ENCODE peak calls at places on chromosomes 2 and 18, in ten cellular contexts. T is GM23338, Z is prostate gland, S is HL-60, M is GM12878, Q is sigmoid colon, C is endothelial cell of umbilical vein, U is breast epithelium, D is stomach, V is HCT116. X is an unnamed sample.

GRCh38 chr2:30439879-30440278 is 7.2 kb upstream of the LCLAT1 start:
- DNase-seq in T (no peak), Z (no peak), S (no peak), M (no peak), Q (no peak), C (no peak), U (no peak), D (no peak), V (no peak), X (no peak)

GRCh38 chr18:48037481-48038271 is 107.2 kb upstream of the SMAD2 start:
- DNase-seq in T (peak), Z (no peak), S (no peak), M (no peak), Q (peak), C (peak), U (peak), D (peak), V (peak), X (no peak)

GRCh38 chr2:65050931-65051330 is 5.3 kb upstream of the CEP68 start:
- DNase-seq in T (no peak), Z (no peak), S (no peak), M (no peak), Q (no peak), C (no peak), U (no peak), D (no peak), V (no peak), X (no peak)

GRCh38 chr2:174259981-174260380 is 11.6 kb upstream of the OLA1 start:
- DNase-seq in T (no peak), Z (no peak), S (no peak), M (no peak), Q (no peak), C (no peak), U (no peak), D (no peak), V (no peak), X (no peak)

GRCh38 chr18:9421788-9422329 is 53.5 kb upstream of the RALBP1 start:
- DNase-seq in T (no peak), Z (no peak), S (no peak), M (no peak), Q (peak), C (no peak), U (no peak), D (no peak), V (no peak), X (no peak)

GRCh38 chr18:23591011-23591410 is 4.7 kb upstream of the NPC1 start:
- DNase-seq in T (no peak), Z (no peak), S (no peak), M (no peak), Q (no peak), C (no peak), U (no peak), D (no peak), V (no peak), X (no peak)

GRCh38 chr2:133240505-133241230 is 327.6 kb downstream of the NCKAP5 start:
- DNase-seq in T (no peak), Z (no peak), S (no peak), M (no peak), Q (no peak), C (peak), U (no peak), D (no peak), V (no peak), X (no peak)

GRCh38 chr2:226994775-226995174 is 158.9 kb downstream of the RHBDD1 start:
- DNase-seq in T (no peak), Z (no peak), S (no peak), M (no peak), Q (no peak), C (no peak), U (no peak), D (no peak), V (peak), X (no peak)

GRCh38 chr2:29336334-29336733 is 221.1 kb downstream of the CLIP4 start:
- DNase-seq in T (no peak), Z (no peak), S (no peak), M (no peak), Q (no peak), C (no peak), U (no peak), D (no peak), V (no peak), X (no peak)

GRCh38 chr2:19839438-19839837 is 62.3 kb downstream of the TTC32 start:
- DNase-seq in T (no peak), Z (no peak), S (no peak), M (no peak), Q (no peak), C (no peak), U (no peak), D (no peak), V (no peak), X (no peak)

GRCh38 chr2:120820263-120820884 is 84.7 kb downstream of the GLI2 start:
- DNase-seq in T (no peak), Z (no peak), S (no peak), M (no peak), Q (peak), C (no peak), U (no peak), D (no peak), V (no peak), X (no peak)

GRCh38 chr2:75311993-75312392 is 112.7 kb upstream of the TACR1 start:
- DNase-seq in T (peak), Z (no peak), S (no peak), M (peak), Q (no peak), C (no peak), U (no peak), D (no peak), V (peak), X (peak)

GRCh38 chr2:20135631-20136050 is 84.2 kb upstream of the LAPTM4A start:
- DNase-seq in T (peak), Z (peak), S (peak), M (no peak), Q (peak), C (peak), U (peak), D (peak), V (peak), X (peak)

GRCh38 chr18:3250237-3251107 is 2.9 kb downstream of the MYL12A start:
- DNase-seq in T (no peak), Z (no peak), S (no peak), M (no peak), Q (no peak), C (peak), U (no peak), D (no peak), V (no peak), X (no peak)

GRCh38 chr2:39608690-39609457 is 56.8 kb upstream of the TMEM178A start:
- DNase-seq in T (peak), Z (no peak), S (no peak), M (no peak), Q (no peak), C (no peak), U (no peak), D (no peak), V (no peak), X (no peak)

GRCh38 chr18:79556829-79557585 is 122.6 kb upstream of the CTDP1 start:
- DNase-seq in T (no peak), Z (no peak), S (no peak), M (no peak), Q (peak), C (no peak), U (no peak), D (no peak), V (no peak), X (no peak)

GRCh38 chr2:71419145-71419544 is 34.2 kb upstream of the DYSF start:
- DNase-seq in T (no peak), Z (no peak), S (no peak), M (no peak), Q (no peak), C (peak), U (no peak), D (no peak), V (no peak), X (no peak)

GRCh38 chr2:73981081-73981968 is 3.4 kb upstream of the TET3 start:
- DNase-seq in T (peak), Z (no peak), S (no peak), M (no peak), Q (peak), C (no peak), U (peak), D (peak), V (peak), X (no peak)

GRCh38 chr18:3183103-3183717 is 36.6 kb downstream of the MYOM1 start:
- DNase-seq in T (peak), Z (no peak), S (no peak), M (no peak), Q (no peak), C (no peak), U (no peak), D (no peak), V (no peak), X (no peak)

GRCh38 chr2:72931280-72931910 is 14.1 kb downstream of the EMX1 start:
- DNase-seq in T (no peak), Z (no peak), S (no peak), M (no peak), Q (peak), C (no peak), U (peak), D (no peak), V (no peak), X (no peak)

GRCh38 chr2:24579053-24579803 is 88.2 kb downstream of the NCOA1 start:
- DNase-seq in T (peak), Z (no peak), S (no peak), M (no peak), Q (no peak), C (no peak), U (no peak), D (no peak), V (no peak), X (no peak)

GRCh38 chr18:78778651-78779050 is 201.0 kb upstream of the SALL3 start:
- DNase-seq in T (no peak), Z (no peak), S (no peak), M (no peak), Q (no peak), C (no peak), U (no peak), D (peak), V (no peak), X (no peak)

GRCh38 chr2:235021752-235022151 is 69.9 kb downstream of the SH3BP4 start:
- DNase-seq in T (no peak), Z (no peak), S (no peak), M (no peak), Q (no peak), C (peak), U (no peak), D (no peak), V (no peak), X (peak)

GRCh38 chr2:14524041-14524802 is 108.3 kb upstream of the LRATD1 start:
- DNase-seq in T (no peak), Z (no peak), S (no peak), M (no peak), Q (no peak), C (no peak), U (no peak), D (no peak), V (no peak), X (no peak)

GRCh38 chr2:134173338-134174016 is 80.4 kb upstream of the MGAT5 start:
- DNase-seq in T (no peak), Z (peak), S (no peak), M (no peak), Q (no peak), C (no peak), U (no peak), D (peak), V (no peak), X (no peak)

GRCh38 chr2:109507217-109507616 is 106.5 kb downstream of the SEPTIN10 start:
- DNase-seq in T (no peak), Z (no peak), S (peak), M (no peak), Q (no peak), C (no peak), U (no peak), D (no peak), V (no peak), X (no peak)

GRCh38 chr18:23332356-23332755 is 120.7 kb upstream of the RIOK3 start:
- DNase-seq in T (no peak), Z (no peak), S (no peak), M (no peak), Q (no peak), C (no peak), U (no peak), D (no peak), V (no peak), X (no peak)

GRCh38 chr18:61898576-61899205 is 5.9 kb upstream of the RNF152 start:
- DNase-seq in T (no peak), Z (peak), S (no peak), M (no peak), Q (no peak), C (no peak), U (no peak), D (no peak), V (no peak), X (no peak)

DNA sequence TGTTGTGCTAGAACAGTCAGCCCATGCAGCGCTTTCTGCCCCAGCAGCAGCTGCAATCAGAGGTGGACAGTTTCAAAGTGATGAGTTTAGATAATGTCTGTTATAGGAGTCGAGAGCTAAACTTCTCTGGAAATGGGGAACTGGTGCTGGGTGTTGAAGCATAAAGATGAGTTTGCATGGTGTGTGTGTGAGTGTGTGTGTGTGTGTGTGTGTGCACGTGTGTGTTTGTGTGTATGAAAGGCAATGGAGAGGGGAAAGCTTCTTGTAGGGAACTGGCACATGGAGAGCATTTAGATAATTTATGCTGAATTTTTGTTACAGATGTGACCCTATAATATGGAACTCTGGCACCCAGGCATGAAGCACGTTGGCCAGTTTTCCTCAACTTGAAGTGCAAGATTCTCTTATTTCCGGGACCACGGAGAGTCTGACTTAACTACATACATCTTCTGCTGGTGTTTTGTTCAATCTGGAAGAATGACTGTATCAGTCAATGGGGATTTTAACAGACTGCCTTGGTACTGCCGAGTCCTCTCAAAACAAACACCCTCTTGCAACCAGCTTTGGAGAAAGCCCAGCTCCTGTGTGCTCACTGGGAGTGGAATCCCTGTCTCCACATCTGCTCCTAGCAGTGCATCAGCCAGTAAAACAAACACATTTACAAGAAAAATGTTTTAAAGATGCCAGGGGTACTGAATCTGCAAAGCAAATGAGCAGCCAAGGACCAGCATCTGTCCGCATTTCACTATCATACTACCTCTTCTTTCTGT is 22.9 kb downstream of the ICOS start:
- DNase-seq in T (no peak), Z (no peak), S (no peak), M (no peak), Q (no peak), C (no peak), U (no peak), D (no peak), V (no peak), X (no peak)
- TF ChIP-seq POLR2AphosphoS5 in T (no peak), Z (no peak), S (no peak), M (no peak), Q (no peak), C (no peak), U (no peak), D (no peak), V (no peak), X (no peak)

GRCh38 chr2:36483290-36483689 is 114.7 kb downstream of the FEZ2 start:
- DNase-seq in T (no peak), Z (no peak), S (no peak), M (no peak), Q (no peak), C (no peak), U (no peak), D (no peak), V (no peak), X (no peak)

GRCh38 chr2:36486546-36487044 is 111.4 kb downstream of the FEZ2 start:
- DNase-seq in T (peak), Z (no peak), S (no peak), M (no peak), Q (no peak), C (peak), U (no peak), D (no peak), V (no peak), X (peak)

GRCh38 chr2:36487947-36488346 is 110.0 kb downstream of the FEZ2 start:
- DNase-seq in T (no peak), Z (no peak), S (no peak), M (no peak), Q (no peak), C (no peak), U (no peak), D (no peak), V (no peak), X (no peak)

GRCh38 chr2:36484454-36484853 is 113.5 kb downstream of the FEZ2 start:
- DNase-seq in T (no peak), Z (no peak), S (no peak), M (no peak), Q (no peak), C (no peak), U (no peak), D (no peak), V (no peak), X (no peak)

GRCh38 chr2:36485521-36485920 is 112.4 kb downstream of the FEZ2 start:
- DNase-seq in T (no peak), Z (no peak), S (no peak), M (no peak), Q (no peak), C (peak), U (no peak), D (no peak), V (no peak), X (no peak)
- H3K27ac ChIP-seq in T (no peak), Z (peak), S (no peak), M (no peak), Q (peak), C (peak), U (peak), D (peak), V (no peak), X (peak)

GRCh38 chr18:13335903-13336302 is 117.3 kb downstream of the LDLRAD4 start:
- DNase-seq in T (no peak), Z (no peak), S (no peak), M (no peak), Q (no peak), C (no peak), U (no peak), D (no peak), V (no peak), X (no peak)

GRCh38 chr18:13338318-13338717 is 119.8 kb downstream of the LDLRAD4 start:
- DNase-seq in T (no peak), Z (no peak), S (no peak), M (no peak), Q (no peak), C (no peak), U (no peak), D (no peak), V (no peak), X (no peak)

GRCh38 chr18:13337369-13337768 is 118.8 kb downstream of the LDLRAD4 start:
- DNase-seq in T (no peak), Z (no peak), S (no peak), M (no peak), Q (no peak), C (no peak), U (no peak), D (no peak), V (no peak), X (no peak)

DNA sequence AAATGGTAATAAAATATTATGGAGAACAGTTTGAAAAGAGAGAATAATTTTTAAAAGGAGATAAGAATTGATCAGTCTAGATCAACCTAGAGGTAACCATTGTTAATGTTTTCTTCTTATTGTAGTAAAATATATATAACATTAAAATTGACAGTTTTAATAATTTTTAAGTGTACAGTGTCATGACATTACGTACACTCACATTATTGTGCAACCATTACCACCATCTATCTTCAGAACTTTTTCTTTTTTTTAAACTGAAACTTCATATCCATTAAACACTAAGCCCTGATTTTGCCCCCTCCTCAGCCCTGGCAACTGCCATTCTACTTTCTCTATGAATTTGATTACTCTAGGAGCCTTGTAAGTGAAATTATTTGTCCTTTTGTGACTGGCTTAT is 121.1 kb downstream of the LDLRAD4 start:
- DNase-seq in T (no peak), Z (no peak), S (no peak), M (no peak), Q (no peak), C (no peak), U (no peak), D (no peak), V (no peak), X (no peak)
- TF ChIP-seq POLR2AphosphoS5 in T (no peak), Z (no peak), S (no peak), M (no peak), Q (no peak), C (no peak), U (no peak), D (no peak), V (no peak), X (no peak)

DNA sequence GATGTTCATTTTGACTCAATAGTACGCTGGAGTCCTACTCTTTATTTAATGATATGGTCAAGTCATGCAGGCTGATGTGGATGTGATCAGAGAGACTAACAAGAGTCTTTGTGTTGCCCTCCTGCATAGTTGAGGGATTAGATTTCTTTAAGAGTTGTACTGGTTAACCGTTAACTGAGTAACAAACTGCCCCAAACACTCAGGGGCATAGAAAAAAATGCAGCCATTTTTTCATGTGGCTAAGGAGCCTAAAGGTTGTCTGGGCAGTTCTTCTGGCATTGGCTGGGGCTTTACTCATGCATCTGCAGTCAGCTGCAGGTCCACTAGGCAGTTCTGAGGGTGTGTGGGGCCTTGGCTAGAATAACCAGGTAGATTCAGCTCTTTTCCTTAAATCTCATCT is 32.5 kb downstream of the DOCK10 start:
- DNase-seq in T (peak), Z (no peak), S (no peak), M (no peak), Q (no peak), C (no peak), U (no peak), D (no peak), V (no peak), X (no peak)
- H3K27ac ChIP-seq in T (no peak), Z (no peak), S (no peak), M (peak), Q (no peak), C (no peak), U (no peak), D (no peak), V (no peak), X (no peak)

X was measured in Panc1.